ENCODE peak calls at places on chromosomes 13 and 19, in nine cellular contexts. One of them, this sample, is unnamed.

GRCh38 chr13:97000295-97000925 is 6.1 kb upstream of the OXGR1 start:
- DNase-seq in neuronal stem cell: no peak
- DNase-seq in mesenchymal stem cell: peak
- DNase-seq in endodermal cell: no peak
- DNase-seq in RWPE1: no peak
- DNase-seq in heart left ventricle: no peak
- DNase-seq in DND-41: no peak
- DNase-seq in HCT116: no peak
- DNase-seq in A673: no peak
- DNase-seq in this sample: no peak

GRCh38 chr13:46492946-46493345 is 60.0 kb upstream of the LRCH1 start:
- DNase-seq in neuronal stem cell: peak
- DNase-seq in mesenchymal stem cell: peak
- DNase-seq in endodermal cell: no peak
- DNase-seq in RWPE1: peak
- DNase-seq in heart left ventricle: peak
- DNase-seq in DND-41: peak
- DNase-seq in HCT116: peak
- DNase-seq in A673: peak
- DNase-seq in this sample: no peak

GRCh38 chr19:44050740-44051653 is 839 bp upstream of the ZNF223 start:
- DNase-seq in neuronal stem cell: no peak
- DNase-seq in mesenchymal stem cell: peak
- DNase-seq in endodermal cell: no peak
- DNase-seq in RWPE1: no peak
- DNase-seq in heart left ventricle: no peak
- DNase-seq in DND-41: no peak
- DNase-seq in HCT116: no peak
- DNase-seq in A673: peak
- DNase-seq in this sample: peak

GRCh38 chr19:1925544-1925943 is 15.4 kb upstream of the CSNK1G2 start:
- DNase-seq in neuronal stem cell: no peak
- DNase-seq in mesenchymal stem cell: no peak
- DNase-seq in endodermal cell: no peak
- DNase-seq in RWPE1: no peak
- DNase-seq in heart left ventricle: no peak
- DNase-seq in DND-41: no peak
- DNase-seq in HCT116: no peak
- DNase-seq in A673: no peak
- DNase-seq in this sample: no peak

GRCh38 chr19:43467730-43468129 is 2.3 kb upstream of the LYPD3 start:
- DNase-seq in neuronal stem cell: no peak
- DNase-seq in mesenchymal stem cell: peak
- DNase-seq in endodermal cell: no peak
- DNase-seq in RWPE1: peak
- DNase-seq in heart left ventricle: no peak
- DNase-seq in DND-41: no peak
- DNase-seq in HCT116: no peak
- DNase-seq in A673: no peak
- DNase-seq in this sample: no peak

GRCh38 chr19:49741210-49741844 is 21.8 kb downstream of the TSKS start:
- DNase-seq in neuronal stem cell: no peak
- DNase-seq in mesenchymal stem cell: no peak
- DNase-seq in endodermal cell: no peak
- DNase-seq in RWPE1: no peak
- DNase-seq in heart left ventricle: no peak
- DNase-seq in DND-41: no peak
- DNase-seq in HCT116: no peak
- DNase-seq in A673: no peak
- DNase-seq in this sample: no peak

GRCh38 chr19:10027158-10027997 is 14.1 kb downstream of the RDH8 start:
- DNase-seq in neuronal stem cell: peak
- DNase-seq in mesenchymal stem cell: peak
- DNase-seq in endodermal cell: peak
- DNase-seq in RWPE1: peak
- DNase-seq in heart left ventricle: peak
- DNase-seq in DND-41: peak
- DNase-seq in HCT116: peak
- DNase-seq in A673: peak
- DNase-seq in this sample: peak

GRCh38 chr13:114076329-114076761 is 56.1 kb downstream of the RASA3 start:
- DNase-seq in neuronal stem cell: no peak
- DNase-seq in mesenchymal stem cell: no peak
- DNase-seq in endodermal cell: no peak
- DNase-seq in RWPE1: no peak
- DNase-seq in heart left ventricle: no peak
- DNase-seq in DND-41: no peak
- DNase-seq in HCT116: no peak
- DNase-seq in A673: no peak
- DNase-seq in this sample: no peak

GRCh38 chr13:51292000-51292550 is 47.4 kb upstream of the SERPINE3 start:
- DNase-seq in neuronal stem cell: no peak
- DNase-seq in mesenchymal stem cell: peak
- DNase-seq in endodermal cell: no peak
- DNase-seq in RWPE1: no peak
- DNase-seq in heart left ventricle: no peak
- DNase-seq in DND-41: no peak
- DNase-seq in HCT116: no peak
- DNase-seq in A673: no peak
- DNase-seq in this sample: no peak

GRCh38 chr13:33112745-33113144 is 96.5 kb downstream of the KL start:
- DNase-seq in neuronal stem cell: no peak
- DNase-seq in mesenchymal stem cell: no peak
- DNase-seq in endodermal cell: no peak
- DNase-seq in RWPE1: no peak
- DNase-seq in heart left ventricle: no peak
- DNase-seq in DND-41: no peak
- DNase-seq in HCT116: no peak
- DNase-seq in A673: no peak
- DNase-seq in this sample: no peak

GRCh38 chr19:7850429-7850819 is 20.4 kb downstream of the EVI5L start:
- DNase-seq in neuronal stem cell: no peak
- DNase-seq in mesenchymal stem cell: peak
- DNase-seq in endodermal cell: no peak
- DNase-seq in RWPE1: no peak
- DNase-seq in heart left ventricle: no peak
- DNase-seq in DND-41: no peak
- DNase-seq in HCT116: no peak
- DNase-seq in A673: no peak
- DNase-seq in this sample: no peak

GRCh38 chr13:110799246-110800236 is 86.0 kb downstream of the ING1 start:
- DNase-seq in neuronal stem cell: no peak
- DNase-seq in mesenchymal stem cell: peak
- DNase-seq in endodermal cell: no peak
- DNase-seq in RWPE1: no peak
- DNase-seq in heart left ventricle: peak
- DNase-seq in DND-41: no peak
- DNase-seq in HCT116: no peak
- DNase-seq in A673: peak
- DNase-seq in this sample: no peak

GRCh38 chr13:66665991-66666390 is 564.1 kb downstream of the PCDH9 start:
- DNase-seq in neuronal stem cell: peak
- DNase-seq in mesenchymal stem cell: peak
- DNase-seq in endodermal cell: peak
- DNase-seq in RWPE1: no peak
- DNase-seq in heart left ventricle: no peak
- DNase-seq in DND-41: no peak
- DNase-seq in HCT116: no peak
- DNase-seq in A673: no peak
- DNase-seq in this sample: no peak

GRCh38 chr13:73251866-73252265 is 193.1 kb downstream of the KLF5 start:
- DNase-seq in neuronal stem cell: no peak
- DNase-seq in mesenchymal stem cell: no peak
- DNase-seq in endodermal cell: no peak
- DNase-seq in RWPE1: no peak
- DNase-seq in heart left ventricle: no peak
- DNase-seq in DND-41: no peak
- DNase-seq in HCT116: no peak
- DNase-seq in A673: no peak
- DNase-seq in this sample: no peak

GRCh38 chr13:73248711-73249580 is 190.1 kb downstream of the KLF5 start:
- DNase-seq in neuronal stem cell: no peak
- DNase-seq in mesenchymal stem cell: peak
- DNase-seq in endodermal cell: peak
- DNase-seq in RWPE1: peak
- DNase-seq in heart left ventricle: no peak
- DNase-seq in DND-41: no peak
- DNase-seq in HCT116: peak
- DNase-seq in A673: no peak
- DNase-seq in this sample: peak

GRCh38 chr13:73248154-73248553 is 189.3 kb downstream of the KLF5 start:
- DNase-seq in neuronal stem cell: no peak
- DNase-seq in mesenchymal stem cell: no peak
- DNase-seq in endodermal cell: no peak
- DNase-seq in RWPE1: no peak
- DNase-seq in heart left ventricle: no peak
- DNase-seq in DND-41: no peak
- DNase-seq in HCT116: no peak
- DNase-seq in A673: no peak
- DNase-seq in this sample: no peak

GRCh38 chr13:73254827-73255226 is 196.0 kb downstream of the KLF5 start:
- DNase-seq in neuronal stem cell: no peak
- DNase-seq in mesenchymal stem cell: no peak
- DNase-seq in endodermal cell: no peak
- DNase-seq in RWPE1: no peak
- DNase-seq in heart left ventricle: no peak
- DNase-seq in DND-41: no peak
- DNase-seq in HCT116: no peak
- DNase-seq in A673: no peak
- DNase-seq in this sample: no peak

DNA sequence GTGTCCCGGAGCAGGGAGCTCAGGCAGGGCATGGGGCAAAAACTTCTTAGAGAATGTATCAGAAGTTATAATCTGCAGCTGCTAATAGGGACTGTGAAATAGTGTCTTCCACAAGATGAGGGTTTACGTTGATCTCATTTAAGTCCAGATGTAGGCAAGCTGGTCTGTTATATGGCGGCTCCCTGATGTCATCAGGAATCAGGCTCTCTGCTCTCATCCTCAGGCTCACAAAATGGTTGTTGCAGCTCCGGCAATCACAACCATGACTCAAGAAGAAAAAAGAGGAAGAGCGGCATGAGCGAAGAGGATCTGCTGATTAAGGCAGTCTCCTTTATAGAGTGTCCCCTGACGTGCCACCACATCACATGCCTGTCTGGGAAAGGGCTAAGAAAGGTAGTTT is 191.3 kb downstream of the KLF5 start:
- DNase-seq in neuronal stem cell: no peak
- DNase-seq in mesenchymal stem cell: no peak
- DNase-seq in endodermal cell: no peak
- DNase-seq in RWPE1: no peak
- DNase-seq in heart left ventricle: no peak
- DNase-seq in DND-41: no peak
- DNase-seq in HCT116: no peak
- DNase-seq in A673: no peak
- DNase-seq in this sample: no peak
- H3K27ac ChIP-seq in neuronal stem cell: no peak
- H3K27ac ChIP-seq in mesenchymal stem cell: no peak
- H3K27ac ChIP-seq in endodermal cell: no peak
- H3K27ac ChIP-seq in RWPE1: no peak
- H3K27ac ChIP-seq in heart left ventricle: no peak
- H3K27ac ChIP-seq in DND-41: no peak
- H3K27ac ChIP-seq in HCT116: no peak
- H3K27ac ChIP-seq in A673: no peak
- H3K27ac ChIP-seq in this sample: no peak

DNA sequence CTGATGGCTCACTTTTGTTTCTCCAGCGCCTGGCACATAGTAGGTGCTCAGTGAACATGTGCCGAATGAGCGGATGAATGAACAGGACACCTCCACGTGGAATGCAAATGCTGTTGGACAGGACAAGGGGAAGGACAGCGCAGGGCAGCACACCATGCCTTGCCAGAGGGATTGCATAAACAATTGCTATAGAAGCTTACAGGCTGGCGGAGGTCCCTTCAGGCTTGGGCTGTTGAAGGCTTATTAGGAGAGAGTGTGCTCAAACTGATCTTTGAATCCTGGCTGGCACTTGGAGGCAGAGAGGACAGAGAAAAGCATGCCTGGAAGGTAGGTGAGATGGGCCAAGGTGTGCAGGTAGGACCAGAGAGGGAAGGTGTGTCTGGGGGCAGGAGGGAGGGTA is 35.9 kb upstream of the ZNF536 start:
- DNase-seq in neuronal stem cell: no peak
- DNase-seq in mesenchymal stem cell: no peak
- DNase-seq in endodermal cell: peak
- DNase-seq in RWPE1: no peak
- DNase-seq in heart left ventricle: no peak
- DNase-seq in DND-41: no peak
- DNase-seq in HCT116: no peak
- DNase-seq in A673: no peak
- DNase-seq in this sample: no peak
- H3K27ac ChIP-seq in neuronal stem cell: no peak
- H3K27ac ChIP-seq in mesenchymal stem cell: no peak
- H3K27ac ChIP-seq in endodermal cell: no peak
- H3K27ac ChIP-seq in RWPE1: no peak
- H3K27ac ChIP-seq in heart left ventricle: no peak
- H3K27ac ChIP-seq in DND-41: no peak
- H3K27ac ChIP-seq in HCT116: no peak
- H3K27ac ChIP-seq in A673: no peak
- H3K27ac ChIP-seq in this sample: no peak

GRCh38 chr13:60267498-60268202 is 103.9 kb upstream of the DIAPH3 start:
- DNase-seq in neuronal stem cell: no peak
- DNase-seq in mesenchymal stem cell: peak
- DNase-seq in endodermal cell: peak
- DNase-seq in RWPE1: no peak
- DNase-seq in heart left ventricle: no peak
- DNase-seq in DND-41: peak
- DNase-seq in HCT116: no peak
- DNase-seq in A673: no peak
- DNase-seq in this sample: no peak
- H3K27ac ChIP-seq in neuronal stem cell: no peak
- H3K27ac ChIP-seq in mesenchymal stem cell: no peak
- H3K27ac ChIP-seq in endodermal cell: no peak
- H3K27ac ChIP-seq in RWPE1: no peak
- H3K27ac ChIP-seq in heart left ventricle: no peak
- H3K27ac ChIP-seq in DND-41: peak
- H3K27ac ChIP-seq in HCT116: no peak
- H3K27ac ChIP-seq in A673: no peak
- H3K27ac ChIP-seq in this sample: no peak

DNA sequence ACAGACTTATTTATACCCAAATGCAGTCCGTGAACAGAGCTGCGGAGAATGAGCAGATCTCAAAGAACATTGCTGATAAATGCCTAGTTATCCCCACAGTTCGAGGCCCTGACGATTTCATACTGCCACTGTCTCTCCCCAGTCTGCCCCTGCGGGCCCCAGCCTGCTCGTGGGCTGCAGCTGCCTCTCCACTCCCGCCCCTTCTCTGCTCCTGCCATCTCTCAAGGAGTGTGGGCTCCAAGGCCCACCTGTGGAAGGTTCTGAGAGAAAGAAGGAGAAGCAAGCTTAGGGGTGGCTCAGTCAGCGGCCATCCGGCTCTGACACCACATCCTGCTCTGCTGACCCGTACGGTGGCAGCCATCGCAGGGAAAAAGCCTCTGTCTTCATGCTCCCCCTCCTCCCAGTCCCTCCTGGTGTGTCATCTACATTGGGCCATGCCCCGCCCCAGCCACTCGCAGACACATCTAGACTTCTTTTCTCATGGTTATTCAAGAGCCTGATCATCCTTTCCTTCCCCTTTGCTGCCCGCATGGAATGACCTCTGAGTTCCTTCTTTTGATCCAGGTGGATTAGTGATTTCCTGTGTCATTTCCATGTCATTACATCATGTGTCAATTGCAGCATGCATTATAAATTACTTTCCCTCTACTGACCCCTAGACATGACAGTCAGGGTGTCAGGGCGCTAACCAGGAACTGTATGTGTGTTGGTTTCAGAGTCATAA is 51.9 kb downstream of the EPS15L1 start:
- DNase-seq in neuronal stem cell: no peak
- DNase-seq in mesenchymal stem cell: peak
- DNase-seq in endodermal cell: peak
- DNase-seq in RWPE1: no peak
- DNase-seq in heart left ventricle: no peak
- DNase-seq in DND-41: no peak
- DNase-seq in HCT116: no peak
- DNase-seq in A673: no peak
- DNase-seq in this sample: no peak
- H3K27ac ChIP-seq in neuronal stem cell: no peak
- H3K27ac ChIP-seq in mesenchymal stem cell: no peak
- H3K27ac ChIP-seq in endodermal cell: no peak
- H3K27ac ChIP-seq in RWPE1: peak
- H3K27ac ChIP-seq in heart left ventricle: peak
- H3K27ac ChIP-seq in DND-41: no peak
- H3K27ac ChIP-seq in HCT116: no peak
- H3K27ac ChIP-seq in A673: no peak
- H3K27ac ChIP-seq in this sample: peak